ENCODE peak calls at places on chromosomes 3 and 15, in seven cellular contexts. U, O, L, P, M, D and W are unnamed samples.

GRCh38 chr3:36212291-36212690 is 168.0 kb upstream of the STAC start:
- DNase-seq in L (no peak), O (no peak), U (peak; percentile 62), M (no peak), P (no peak), D (no peak), W (no peak)

GRCh38 chr3:147410126-147410517 is 957 bp downstream of the ZIC1 start:
- DNase-seq in P (no peak), U (peak; percentile 29), L (no peak), O (no peak), D (no peak), M (no peak), W (no peak)

GRCh38 chr3:169236662-169237174 is 426.8 kb downstream of the MECOM start:
- DNase-seq in U (no peak), P (no peak), M (no peak), L (no peak), D (no peak), O (no peak), W (no peak)

GRCh38 chr3:183181606-183182005 is 19.1 kb upstream of the LAMP3 start:
- DNase-seq in M (no peak), D (no peak), U (no peak), O (no peak), L (no peak), P (no peak), W (no peak)

GRCh38 chr15:38531509-38531908 is 33.1 kb downstream of the RASGRP1 start:
- DNase-seq in D (peak; percentile 31), L (no peak), U (peak; percentile 88), P (no peak), M (no peak), O (no peak), W (peak; percentile 33)

GRCh38 chr3:33895658-33896057 is 97.2 kb downstream of the PDCD6IP start:
- DNase-seq in D (no peak), U (no peak), M (no peak), O (no peak), P (no peak), L (no peak), W (no peak)

GRCh38 chr3:110413291-110413690 is 658.3 kb upstream of the NECTIN3 start:
- DNase-seq in U (peak; percentile 45), P (no peak), D (no peak), L (no peak), M (no peak), O (no peak), W (peak; percentile 1)

GRCh38 chr3:124774305-124774673 is 44.0 kb downstream of the UMPS start:
- DNase-seq in D (no peak), L (no peak), U (peak; percentile 92), M (peak; percentile 28), P (peak; percentile 70), O (no peak), W (no peak)

GRCh38 chr15:91357011-91357410 is 257.0 kb downstream of the SV2B start:
- DNase-seq in M (no peak), O (no peak), L (no peak), D (no peak), U (no peak), P (no peak), W (no peak)

GRCh38 chr3:11238057-11238456 is 34.1 kb upstream of the ATG7 start:
- DNase-seq in L (no peak), M (no peak), O (no peak), U (peak; percentile 90), D (peak; percentile 45), P (no peak), W (peak; percentile 87)

GRCh38 chr15:34691024-34691423 is 63.8 kb downstream of the GJD2 start:
- DNase-seq in D (peak; percentile 61), O (no peak), L (no peak), P (no peak), M (no peak), U (peak; percentile 26), W (peak; percentile 81)

GRCh38 chr3:107065094-107065861 is 312.0 kb upstream of the CCDC54 start:
- DNase-seq in P (peak; percentile 28), D (no peak), O (peak; percentile 98), L (no peak), U (peak; percentile 62), M (no peak), W (no peak)

GRCh38 chr3:66504761-66505641 is 4.2 kb upstream of the LRIG1 start:
- DNase-seq in O (no peak), D (no peak), M (no peak), U (no peak), P (no peak), L (no peak), W (no peak)

GRCh38 chr3:179227349-179227748 is 23.6 kb downstream of the KCNMB3 start:
- DNase-seq in P (no peak), U (peak; percentile 51), M (no peak), L (no peak), O (no peak), D (peak; percentile 10), W (peak; percentile 55)

GRCh38 chr3:35867782-35868181 is 228.5 kb downstream of the ARPP21 start:
- DNase-seq in U (no peak), D (no peak), L (no peak), M (no peak), P (no peak), O (no peak), W (no peak)

GRCh38 chr3:145698252-145698651 is 462.7 kb downstream of the PLOD2 start:
- DNase-seq in P (no peak), U (no peak), D (no peak), L (no peak), O (no peak), M (no peak), W (peak; percentile 76)

GRCh38 chr3:66138336-66139234 is 82.2 kb upstream of the SLC25A26 start:
- DNase-seq in L (peak; percentile 18), P (peak; percentile 34), M (peak; percentile 52), D (no peak), O (peak; percentile 42), U (peak; percentile 54), W (no peak)

GRCh38 chr3:87987952-87988351 is 70.9 kb downstream of the CGGBP1 start:
- DNase-seq in P (no peak), D (no peak), M (no peak), U (peak; percentile 3), O (no peak), L (no peak), W (no peak)

GRCh38 chr3:94423566-94423965 is 360.7 kb downstream of the NSUN3 start:
- DNase-seq in L (no peak), D (no peak), O (no peak), P (no peak), U (peak; percentile 40), M (no peak), W (no peak)

GRCh38 chr15:76012021-76012551 is at the start of gene NRG4:
- DNase-seq in M (no peak), D (no peak), O (no peak), L (no peak), U (peak; percentile 5), P (no peak), W (peak; percentile 9)

GRCh38 chr3:103918336-103918735 is 1448.4 kb upstream of the ALCAM start:
- DNase-seq in M (no peak), D (no peak), U (no peak), L (no peak), O (no peak), P (no peak), W (no peak)

GRCh38 chr3:130395916-130396315 is 50.4 kb downstream of the COL6A5 start:
- DNase-seq in D (peak; percentile 39), U (peak; percentile 58), P (no peak), M (no peak), L (no peak), O (no peak), W (peak; percentile 49)

GRCh38 chr15:37093480-37094410 is 6.6 kb downstream of the MEIS2 start:
- DNase-seq in D (peak; percentile 57), L (no peak), O (no peak), M (no peak), U (peak; percentile 75), P (no peak), W (peak; percentile 85)

GRCh38 chr3:176937546-176937945 is 259.7 kb downstream of the TBL1XR1 start:
- DNase-seq in P (no peak), O (no peak), M (no peak), U (no peak), L (no peak), D (no peak), W (no peak)

GRCh38 chr15:44668925-44669324 is 5.5 kb upstream of the SPG11 start:
- DNase-seq in D (no peak), O (no peak), L (no peak), M (no peak), P (no peak), U (no peak), W (no peak)

GRCh38 chr3:86948840-86949239 is 42.1 kb downstream of the VGLL3 start:
- DNase-seq in U (peak; percentile 68), L (no peak), P (no peak), M (no peak), O (no peak), D (peak; percentile 65), W (peak; percentile 75)

GRCh38 chr3:141243295-141243707 is 11.7 kb downstream of the PXYLP1 start:
- DNase-seq in U (peak; percentile 57), L (no peak), P (no peak), M (peak; percentile 21), D (no peak), O (no peak), W (no peak)

GRCh38 chr3:27451261-27451660 is 32.9 kb downstream of the SLC4A7 start:
- DNase-seq in M (no peak), D (no peak), P (no peak), U (no peak), O (no peak), L (no peak), W (no peak)

GRCh38 chr3:54931182-54931581 is 3.3 kb upstream of the LRTM1 start:
- DNase-seq in L (no peak), U (peak; percentile 17), M (no peak), O (no peak), P (no peak), D (no peak), W (no peak)

GRCh38 chr15:24916305-24917009 is 38.3 kb upstream of the SNRPN start:
- DNase-seq in O (no peak), M (no peak), P (no peak), L (no peak), D (no peak), U (no peak), W (no peak)

GRCh38 chr3:129022114-129022994 is 21.2 kb downstream of the EFCC1 start:
- DNase-seq in P (peak; percentile 93), U (no peak), M (no peak), L (no peak), O (no peak), D (no peak), W (no peak)

GRCh38 chr3:3110299-3110630 is at the start of gene IL5RA:
- DNase-seq in L (no peak), D (no peak), P (no peak), O (peak; percentile 26), M (no peak), U (peak; percentile 5), W (no peak)

GRCh38 chr15:82830427-82831173 is 21.2 kb downstream of the WHAMM start:
- DNase-seq in U (no peak), M (no peak), L (no peak), O (no peak), P (no peak), D (no peak), W (no peak)

GRCh38 chr15:96416218-96416933 is 85.9 kb downstream of the NR2F2 start:
- DNase-seq in L (no peak), D (no peak), P (no peak), U (no peak), M (peak; percentile 30), O (no peak), W (no peak)

GRCh38 chr3:129975332-129976090 is 991 bp downstream of the TRH start:
- DNase-seq in L (no peak), U (no peak), D (no peak), O (peak; percentile 56), M (peak; percentile 61), P (peak; percentile 56), W (no peak)

GRCh38 chr3:28575100-28575747 is 226.6 kb upstream of the AZI2 start:
- DNase-seq in O (peak; percentile 62), L (peak; percentile 47), M (peak; percentile 65), U (peak; percentile 2), D (no peak), P (peak; percentile 47), W (no peak)

GRCh38 chr3:31533169-31533870 is 595 bp downstream of the STT3B start:
- DNase-seq in O (peak; percentile 3), P (peak; percentile 74), D (no peak), L (no peak), U (peak; percentile 28), M (peak; percentile 68), W (no peak)